ENCODE peak calls at places on chromosomes 6 and 20, in seven cellular contexts. N is colonic mucosa, I is tibial nerve, O is ovary, U is heart right ventricle, T is hepatocyte, L is SK-N-SH. Q is an unnamed sample. For H3K4me1, the result is how much of the 10 kb centered on the place peaks cover.

GRCh38 chr6:154650351-154650750 is 82.9 kb upstream of the SCAF8 start:
- DNase-seq in N (no peak), I (no peak), O (no peak), U (no peak), T (no peak), L (no peak), Q (no peak)

GRCh38 chr6:90080876-90081464 is 186.7 kb downstream of the GJA10 start:
- DNase-seq in N (no peak), I (no peak), O (no peak), U (no peak), T (no peak), L (no peak), Q (peak)

GRCh38 chr20:63835031-63835858 is 4.2 kb upstream of the ZBTB46 start:
- DNase-seq in N (peak), I (peak), O (peak), U (peak), T (peak), L (peak), Q (no peak)

GRCh38 chr6:10154251-10154650 is 260.6 kb downstream of the TFAP2A start:
- DNase-seq in N (no peak), I (no peak), O (no peak), U (no peak), T (no peak), L (no peak), Q (no peak)

GRCh38 chr20:53089866-53090265 is 117.7 kb downstream of the TSHZ2 start:
- DNase-seq in N (no peak), I (no peak), O (no peak), U (no peak), T (no peak), L (no peak), Q (no peak)

GRCh38 chr6:14079433-14079832 is 38.1 kb upstream of the CD83 start:
- DNase-seq in N (no peak), I (no peak), O (no peak), U (no peak), T (no peak), L (no peak), Q (no peak)

GRCh38 chr6:135179920-135180457 is 1.1 kb upstream of the MYB start:
- DNase-seq in N (no peak), I (no peak), O (no peak), U (no peak), T (no peak), L (no peak), Q (no peak)

GRCh38 chr20:25364180-25364788 is 26.4 kb downstream of the ABHD12 start:
- DNase-seq in N (no peak), I (no peak), O (no peak), U (no peak), T (no peak), L (no peak), Q (no peak)

GRCh38 chr6:82568290-82568993 is 204.8 kb downstream of the TPBG start:
- DNase-seq in N (no peak), I (no peak), O (no peak), U (no peak), T (no peak), L (no peak), Q (no peak)

GRCh38 chr20:5402903-5403531 is 86.3 kb upstream of the PROKR2 start:
- DNase-seq in N (peak), I (no peak), O (no peak), U (no peak), T (peak), L (no peak), Q (no peak)

GRCh38 chr6:119586250-119586882 is 236.8 kb upstream of the MAN1A1 start:
- DNase-seq in N (no peak), I (no peak), O (no peak), U (no peak), T (no peak), L (no peak), Q (no peak)

GRCh38 chr20:20211274-20211987 is 156.5 kb upstream of the INSM1 start:
- DNase-seq in N (peak), I (no peak), O (no peak), U (no peak), T (peak), L (no peak), Q (no peak)

GRCh38 chr6:140441256-140441655 is 1066.8 kb upstream of the CITED2 start:
- DNase-seq in N (peak), I (peak), O (peak), U (peak), T (peak), L (peak), Q (no peak)

GRCh38 chr6:106728296-106728870 is 99.0 kb downstream of the QRSL1 start:
- DNase-seq in N (no peak), I (no peak), O (no peak), U (no peak), T (no peak), L (no peak), Q (no peak)

GRCh38 chr6:8085053-8085511 is 17.3 kb downstream of the EEF1E1 start:
- DNase-seq in N (no peak), I (peak), O (peak), U (no peak), T (peak), L (no peak), Q (no peak)

GRCh38 chr6:81767163-81768000 is 14.9 kb upstream of the TENT5A start:
- DNase-seq in N (peak), I (no peak), O (no peak), U (no peak), T (no peak), L (no peak), Q (no peak)

GRCh38 chr6:11201772-11202512 is 30.5 kb downstream of the NEDD9 start:
- DNase-seq in N (no peak), I (no peak), O (no peak), U (no peak), T (no peak), L (no peak), Q (no peak)

GRCh38 chr6:13156381-13156780 is 172.0 kb downstream of the TBC1D7 start:
- DNase-seq in N (no peak), I (no peak), O (no peak), U (no peak), T (no peak), L (no peak), Q (no peak)

GRCh38 chr6:2534406-2535139 is 216.1 kb downstream of the MYLK4 start:
- DNase-seq in N (no peak), I (no peak), O (no peak), U (no peak), T (no peak), L (no peak), Q (no peak)

GRCh38 chr6:113162739-113163138 is 694.4 kb upstream of the MARCKS start:
- DNase-seq in N (no peak), I (no peak), O (no peak), U (no peak), T (no peak), L (no peak), Q (no peak)

GRCh38 chr20:25051386-25052155 is 6.4 kb downstream of the ACSS1 start:
- DNase-seq in N (no peak), I (no peak), O (peak), U (no peak), T (no peak), L (no peak), Q (no peak)

GRCh38 chr6:100232791-100233573 is 231.7 kb downstream of the SIM1 start:
- DNase-seq in N (no peak), I (no peak), O (no peak), U (no peak), T (peak), L (no peak), Q (no peak)

GRCh38 chr6:64680446-64680845 is 1026.6 kb downstream of the EYS start:
- DNase-seq in N (no peak), I (no peak), O (no peak), U (no peak), T (peak), L (no peak), Q (no peak)

GRCh38 chr6:138673317-138674014 is 100.1 kb upstream of the CCDC28A start:
- DNase-seq in N (no peak), I (no peak), O (no peak), U (no peak), T (no peak), L (no peak), Q (no peak)

GRCh38 chr6:111423055-111423633 is 59.9 kb downstream of the REV3L start:
- DNase-seq in N (no peak), I (no peak), O (no peak), U (no peak), T (no peak), L (no peak), Q (no peak)

GRCh38 chr6:158507174-158507573 is 52.7 kb upstream of the TMEM181 start:
- DNase-seq in N (no peak), I (no peak), O (no peak), U (no peak), T (no peak), L (no peak), Q (no peak)

GRCh38 chr6:28506807-28507475 is 8.7 kb downstream of the GPX6 start:
- DNase-seq in N (no peak), I (no peak), O (no peak), U (no peak), T (no peak), L (no peak), Q (no peak)

GRCh38 chr6:36320475-36320874 is 16.2 kb downstream of the BNIP5 start:
- DNase-seq in N (peak), I (no peak), O (no peak), U (no peak), T (peak), L (no peak), Q (no peak)

GRCh38 chr20:51333446-51333845 is 209.1 kb downstream of the NFATC2 start:
- DNase-seq in N (no peak), I (no peak), O (no peak), U (no peak), T (no peak), L (no peak), Q (no peak)

GRCh38 chr6:116189472-116189871 is 63.5 kb upstream of the COL10A1 start:
- DNase-seq in N (no peak), I (no peak), O (no peak), U (no peak), T (no peak), L (no peak), Q (no peak)

GRCh38 chr6:31293343-31293742 is 21.5 kb upstream of the HLA-C start:
- DNase-seq in N (no peak), I (no peak), O (no peak), U (no peak), T (peak), L (no peak), Q (no peak)

GRCh38 chr20:20971810-20972209 is 134.3 kb downstream of the LINC00237 start:
- DNase-seq in N (no peak), I (no peak), O (no peak), U (no peak), T (no peak), L (no peak), Q (no peak)

GRCh38 chr20:40525356-40525755 is 163.7 kb downstream of the MAFB start:
- DNase-seq in N (no peak), I (no peak), O (no peak), U (no peak), T (no peak), L (no peak), Q (no peak)

GRCh38 chr6:51535327-51535726 is 552.1 kb downstream of the PKHD1 start:
- DNase-seq in N (no peak), I (no peak), O (no peak), U (no peak), T (no peak), L (no peak), Q (no peak)

GRCh38 chr6:7938562-7939185 is 28.1 kb upstream of the TXNDC5 start:
- DNase-seq in N (no peak), I (no peak), O (no peak), U (no peak), T (no peak), L (no peak), Q (no peak)

GRCh38 chr20:63696311-63696627 is 183 bp upstream of the TNFRSF6B start:
- DNase-seq in N (peak), I (no peak), O (peak), U (no peak), T (peak), L (no peak), Q (no peak)

DNA sequence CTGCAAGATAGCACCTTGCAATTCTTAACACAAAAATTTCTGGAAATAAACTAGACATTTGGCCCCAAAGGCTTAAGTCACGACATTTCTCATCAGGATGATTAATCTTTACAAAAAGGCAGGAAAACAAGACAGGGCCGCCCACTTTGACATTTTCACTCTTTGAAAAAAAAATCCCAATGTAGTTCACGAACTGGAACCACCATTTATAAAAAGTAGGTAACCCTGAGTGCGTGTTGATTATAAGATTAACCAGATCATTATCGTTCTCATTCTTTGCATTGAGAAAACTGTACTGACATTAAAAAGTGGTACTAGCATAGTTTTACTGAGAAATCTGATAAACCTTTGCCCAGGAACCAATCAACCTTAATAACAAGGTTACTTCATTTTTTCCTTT is 108.8 kb downstream of the HUS1B start:
- DNase-seq in N (no peak), I (no peak), O (no peak), U (no peak), T (no peak), L (no peak), Q (no peak)
- H3K27ac ChIP-seq in N (no peak), I (no peak), O (no peak), U (no peak), T (no peak), L (no peak), Q (no peak)

GRCh38 chr20:49705358-49705757 is 8.3 kb downstream of the B4GALT5 start:
- DNase-seq in N (no peak), I (no peak), O (no peak), U (no peak), T (no peak), L (no peak), Q (no peak)
- H3K4me1 ChIP-seq in N (under half), I (under half), O (under half), U (under half), T (under half), L (under half), Q (under half)

GRCh38 chr6:44387346-44388134 is at the start of gene CDC5L:
- DNase-seq in N (peak), I (peak), O (peak), U (peak), T (peak), L (peak), Q (peak)
- TF ChIP-seq CTCF in N (no peak), I (no peak), O (no peak), U (no peak), T (no peak), L (no peak), Q (no peak)

GRCh38 chr6:146419576-146419975 is 124.1 kb upstream of the RAB32 start:
- DNase-seq in N (no peak), I (no peak), O (no peak), U (no peak), T (no peak), L (no peak), Q (no peak)

GRCh38 chr6:146420255-146420654 is 123.4 kb upstream of the RAB32 start:
- DNase-seq in N (no peak), I (no peak), O (no peak), U (no peak), T (no peak), L (no peak), Q (no peak)

GRCh38 chr6:146423450-146423849 is 120.2 kb upstream of the RAB32 start:
- DNase-seq in N (no peak), I (no peak), O (no peak), U (no peak), T (no peak), L (no peak), Q (no peak)

DNA sequence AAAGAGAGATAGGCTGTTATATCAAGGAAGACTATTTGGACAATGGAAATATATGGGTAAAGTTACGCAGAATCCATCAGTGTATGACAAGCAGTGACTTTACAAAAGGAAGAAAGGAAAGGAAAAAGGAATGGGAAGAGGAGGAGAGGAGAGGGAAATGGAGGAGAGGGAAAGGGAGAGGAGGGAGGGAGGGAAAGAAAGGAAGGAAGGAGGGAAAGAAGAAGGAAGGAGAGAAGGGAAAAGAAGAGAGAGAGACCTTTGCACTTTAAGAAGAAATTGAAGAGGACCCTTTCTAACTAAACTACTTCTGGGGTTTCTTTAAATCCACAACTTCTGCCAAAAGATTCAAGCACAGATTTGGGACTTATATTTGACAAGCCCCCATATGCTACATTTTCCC is 120.8 kb upstream of the RAB32 start:
- DNase-seq in N (no peak), I (no peak), O (no peak), U (no peak), T (no peak), L (no peak), Q (no peak)
- H3K27ac ChIP-seq in N (no peak), I (no peak), O (no peak), U (no peak), T (no peak), L (no peak), Q (no peak)

DNA sequence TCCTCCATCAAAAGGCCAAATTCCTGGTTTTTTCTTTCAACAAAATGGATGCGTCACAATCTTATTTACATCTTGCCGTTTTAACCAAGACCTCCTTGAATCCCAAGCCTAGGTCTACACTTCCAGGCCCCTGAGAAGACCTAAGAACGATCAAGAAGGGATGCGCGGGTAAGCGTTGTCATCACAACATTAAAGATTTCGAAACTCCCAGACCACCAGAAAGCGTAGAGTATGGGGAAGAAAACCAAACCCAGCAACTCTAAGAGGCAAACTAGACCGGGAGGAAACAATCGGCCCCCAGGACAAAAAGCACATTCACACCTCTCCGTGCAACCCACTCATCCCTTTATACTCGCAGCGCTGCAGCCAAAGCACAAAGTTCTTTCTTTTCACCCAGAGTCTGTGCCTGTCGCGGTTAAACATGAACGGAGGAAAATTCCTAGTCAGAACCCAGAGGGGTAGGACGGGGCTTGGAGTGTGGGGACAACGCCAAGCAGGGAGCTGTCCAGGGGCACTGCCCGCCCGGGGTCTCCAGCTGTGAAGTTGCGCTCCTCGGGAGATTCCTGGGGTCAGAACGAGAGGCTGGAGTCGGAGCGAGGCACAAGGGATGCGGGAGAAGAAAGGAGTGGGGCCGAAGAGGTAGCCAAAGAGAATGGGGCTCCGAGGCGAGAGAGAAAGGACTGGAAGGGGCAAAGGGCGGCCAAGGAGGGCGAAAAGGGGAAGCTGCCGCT is 715 bp downstream of the OSER1 start:
- DNase-seq in N (peak), I (no peak), O (no peak), U (no peak), T (peak), L (peak), Q (no peak)
- H3K4me1 ChIP-seq in N (under half), I (under half), O (under half), U (under half), T (under half), L (under half), Q (under half)

GRCh38 chr6:148509789-148510581 is 167.3 kb downstream of the SASH1 start:
- DNase-seq in N (peak), I (peak), O (no peak), U (peak), T (peak), L (no peak), Q (no peak)

GRCh38 chr6:148513145-148514071 is 170.8 kb downstream of the SASH1 start:
- DNase-seq in N (no peak), I (no peak), O (no peak), U (peak), T (no peak), L (no peak), Q (no peak)

GRCh38 chr6:148507774-148508173 is 165.1 kb downstream of the SASH1 start:
- DNase-seq in N (no peak), I (peak), O (no peak), U (no peak), T (no peak), L (no peak), Q (no peak)

GRCh38 chr6:148509152-148509571 is 166.5 kb downstream of the SASH1 start:
- DNase-seq in N (no peak), I (no peak), O (no peak), U (no peak), T (no peak), L (no peak), Q (no peak)

GRCh38 chr6:148508401-148509151 is 165.9 kb downstream of the SASH1 start:
- DNase-seq in N (no peak), I (no peak), O (no peak), U (no peak), T (peak), L (no peak), Q (no peak)
- TF ChIP-seq CTCF in N (no peak), I (no peak), O (no peak), U (no peak), T (no peak), L (no peak), Q (no peak)

GRCh38 chr20:17568972-17569471 is 853 bp upstream of the DSTN start:
- DNase-seq in N (peak), I (peak), O (peak), U (peak), T (peak), L (peak), Q (no peak)
- H3K27ac ChIP-seq in N (peak), I (peak), O (peak), U (peak), T (peak), L (peak), Q (no peak)

GRCh38 chr20:57322476-57322875 is 7.1 kb upstream of the SPO11 start:
- DNase-seq in N (peak), I (no peak), O (no peak), U (no peak), T (no peak), L (no peak), Q (no peak)

GRCh38 chr20:57323034-57323433 is 6.6 kb upstream of the SPO11 start:
- DNase-seq in N (peak), I (no peak), O (peak), U (no peak), T (peak), L (no peak), Q (no peak)

GRCh38 chr20:57320358-57320757 is 9.2 kb upstream of the SPO11 start:
- DNase-seq in N (no peak), I (no peak), O (no peak), U (no peak), T (no peak), L (no peak), Q (no peak)

GRCh38 chr20:57319584-57319983 is 10.0 kb upstream of the SPO11 start:
- DNase-seq in N (no peak), I (no peak), O (no peak), U (no peak), T (no peak), L (no peak), Q (no peak)

DNA sequence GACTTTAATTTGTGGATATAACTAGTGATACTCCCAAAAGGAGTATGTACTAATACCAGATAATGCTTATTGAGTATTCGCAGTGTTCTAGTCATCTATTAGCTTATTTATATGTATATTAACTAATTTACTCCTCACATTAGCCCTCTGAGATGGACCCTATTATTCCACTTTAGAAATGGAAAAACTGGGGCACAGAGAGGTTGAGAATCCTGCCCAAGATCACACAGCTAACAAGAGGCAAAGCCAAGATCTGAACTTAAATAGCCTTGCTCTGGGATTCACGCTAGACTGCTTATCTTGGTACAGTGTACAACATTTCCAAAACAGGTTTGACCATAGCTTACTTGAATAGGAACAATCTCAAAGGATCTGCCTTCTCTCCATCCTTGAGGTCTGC is 8.5 kb upstream of the SPO11 start:
- DNase-seq in N (no peak), I (no peak), O (no peak), U (no peak), T (no peak), L (no peak), Q (no peak)
- H3K4me1 ChIP-seq in N (under half), I (under half), O (under half), U (under half), T (under half), L (under half), Q (under half)